ENCODE peak calls at places on chromosomes 16 and 17, in nine cellular contexts. K is lower lobe of right lung; V is NCI-H2029; M is naive thymus-derived CD8-positive, alpha-beta T cell; A is SHP77; N is NCI-H1417; I is PC-3; Z is NCI-H748 treated with DMSO at 0.1 percent for 48 hours; Y is HFFc6. D is an unnamed sample.

GRCh38 chr16:11966173-11966572 is 1.2 kb downstream of the TNFRSF17 start:
- DNase-seq in K (no peak), V (no peak), M (no peak), A (no peak), N (no peak), I (no peak), Z (no peak), Y (no peak), D (no peak)

GRCh38 chr17:81161536-81161935 is 3.8 kb upstream of the PVALEF start:
- DNase-seq in K (peak; percentile 35), V (no peak), M (no peak), A (no peak), N (no peak), I (no peak), Z (no peak), Y (no peak), D (no peak)

GRCh38 chr17:50277357-50277754 is 3.1 kb downstream of the TMEM92 start:
- DNase-seq in K (no peak), V (no peak), M (no peak), A (no peak), N (no peak), I (no peak), Z (no peak), Y (no peak), D (no peak)

GRCh38 chr17:17782425-17783120 is 54.2 kb downstream of the SREBF1 start:
- DNase-seq in K (no peak), V (peak; percentile 19), M (no peak), A (peak; percentile 67), N (peak; percentile 47), I (peak; percentile 16), Z (no peak), Y (no peak), D (no peak)

GRCh38 chr16:23949630-23950290 is 114.0 kb downstream of the PRKCB start:
- DNase-seq in K (peak; percentile 65), V (no peak), M (peak; percentile 79), A (no peak), N (no peak), I (no peak), Z (no peak), Y (no peak), D (no peak)

GRCh38 chr17:73289549-73290254 is 22.1 kb downstream of the CDC42EP4 start:
- DNase-seq in K (no peak), V (no peak), M (no peak), A (no peak), N (no peak), I (no peak), Z (no peak), Y (no peak), D (no peak)

GRCh38 chr17:42536048-42536371 is at the start of gene NAGLU:
- DNase-seq in K (peak; percentile 98), V (peak; percentile 79), M (peak; percentile 65), A (peak; percentile 93), N (peak; percentile 92), I (peak; percentile 73), Z (peak; percentile 58), Y (peak; percentile 78), D (peak; percentile 82)

GRCh38 chr17:14007951-14008350 is 61.4 kb upstream of the COX10 start:
- DNase-seq in K (no peak), V (no peak), M (no peak), A (no peak), N (no peak), I (no peak), Z (no peak), Y (no peak), D (no peak)

GRCh38 chr17:60610481-60610880 is 10.5 kb downstream of the PPM1D start:
- DNase-seq in K (no peak), V (peak; percentile 9), M (no peak), A (no peak), N (no peak), I (no peak), Z (no peak), Y (no peak), D (no peak)